ENCODE peak calls at places on chromosomes 4 and X, in six cellular contexts. F is GM20000; Y is uterus; B is mesothelial cell of epicardium; H is CD4-positive, alpha-beta T cell; G is Panc1. N is an unnamed sample.

GRCh38 chr4:140691369-140691768 is 64.8 kb downstream of the TBC1D9 start:
- DNase-seq in G (no peak), H (no peak), F (no peak), Y (no peak), B (no peak), N (no peak)

GRCh38 chr4:173461170-173461569 is 62.3 kb upstream of the SCRG1 start:
- DNase-seq in F (no peak), G (no peak), B (no peak), Y (no peak), H (no peak), N (no peak)

GRCh38 chr4:6048537-6048936 is 30.3 kb upstream of the C4orf50 start:
- DNase-seq in G (no peak), H (no peak), F (no peak), B (no peak), Y (no peak), N (no peak)

GRCh38 chrX:46551494-46552128 is 6.4 kb upstream of the ZNF674 start:
- DNase-seq in Y (no peak), B (no peak), G (no peak), H (no peak), F (no peak), N (no peak)

GRCh38 chrX:8668797-8669196 is 63.1 kb downstream of the ANOS1 start:
- DNase-seq in Y (no peak), B (no peak), F (no peak), G (no peak), H (no peak), N (peak; percentile 67)

GRCh38 chr4:7854697-7855370 is 84.8 kb downstream of the AFAP1 start:
- DNase-seq in B (no peak), F (no peak), Y (no peak), H (peak; percentile 48), G (no peak), N (no peak)

GRCh38 chr4:6230502-6230785 is 30.1 kb upstream of the JAKMIP1 start:
- DNase-seq in H (no peak), Y (no peak), B (peak; percentile 28), G (no peak), F (no peak), N (no peak)

GRCh38 chrX:133190877-133191738 is 27.0 kb downstream of the TFDP3 start:
- DNase-seq in B (no peak), Y (no peak), H (no peak), G (no peak), F (no peak), N (no peak)

GRCh38 chr4:156378053-156378665 is 424.5 kb upstream of the CTSO start:
- DNase-seq in H (no peak), G (no peak), F (peak; percentile 34), Y (no peak), B (no peak), N (no peak)
- TF ChIP-seq CTCF in H (no peak), G (peak; percentile 38), F (peak; percentile 33), Y (no peak), B (peak; percentile 34), N (peak; percentile 13)

GRCh38 chrX:135740683-135741149 is 27.3 kb downstream of the CT45A3 start:
- DNase-seq in B (no peak), F (peak; percentile 45), G (no peak), Y (no peak), H (peak; percentile 11), N (no peak)
- TF ChIP-seq CTCF in B (no peak), F (peak; percentile 27), G (peak; percentile 79), Y (no peak), H (peak; percentile 29), N (peak; percentile 6)

GRCh38 chrX:106404512-106404911 is 207.3 kb upstream of the RADX start:
- DNase-seq in H (no peak), B (no peak), F (no peak), Y (no peak), G (no peak), N (no peak)
- TF ChIP-seq CTCF in H (no peak), B (no peak), F (no peak), Y (no peak), G (peak; percentile 20), N (no peak)

GRCh38 chrX:68918202-68918601 is 89.4 kb downstream of the EFNB1 start:
- DNase-seq in H (no peak), B (no peak), Y (no peak), F (no peak), G (no peak), N (no peak)
- TF ChIP-seq CTCF in H (no peak), B (no peak), Y (no peak), F (no peak), G (no peak), N (no peak)

GRCh38 chr4:66045913-66046312 is 375.6 kb upstream of the EPHA5 start:
- DNase-seq in F (no peak), B (no peak), G (no peak), H (no peak), Y (no peak), N (no peak)
- TF ChIP-seq CTCF in F (no peak), B (no peak), G (no peak), H (no peak), Y (no peak), N (no peak)

GRCh38 chrX:154046262-154046771 is 26.6 kb upstream of the IRAK1 start:
- DNase-seq in B (no peak), H (no peak), Y (peak; percentile 43), F (no peak), G (no peak), N (no peak)
- TF ChIP-seq CTCF in B (no peak), H (no peak), Y (peak; percentile 23), F (no peak), G (no peak), N (no peak)

DNA sequence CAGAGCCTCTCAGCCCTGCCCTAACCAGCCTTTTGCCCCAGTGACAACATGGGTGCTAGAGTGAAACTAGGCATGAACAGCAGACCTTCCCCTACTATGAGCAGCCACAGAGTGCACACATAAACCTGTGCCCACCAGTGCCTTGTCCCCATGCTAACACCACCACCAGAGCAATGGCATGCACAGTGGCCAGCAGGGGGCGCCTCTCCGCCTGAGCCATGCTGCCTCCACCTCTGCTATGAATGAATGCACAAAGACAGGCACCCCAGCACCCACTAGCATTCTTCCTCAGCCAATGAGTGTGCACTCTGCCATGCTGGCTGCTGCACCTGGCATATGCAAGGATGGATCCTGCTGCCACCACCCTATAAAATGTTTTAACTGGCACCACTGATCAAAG is 286.9 kb upstream of the FGF16 start:
- DNase-seq in G (no peak), Y (no peak), H (peak; percentile 0), B (no peak), F (no peak), N (peak; percentile 44)
- TF ChIP-seq CTCF in G (peak; percentile 33), Y (no peak), H (no peak), B (peak; percentile 13), F (no peak), N (peak; percentile 20)

DNA sequence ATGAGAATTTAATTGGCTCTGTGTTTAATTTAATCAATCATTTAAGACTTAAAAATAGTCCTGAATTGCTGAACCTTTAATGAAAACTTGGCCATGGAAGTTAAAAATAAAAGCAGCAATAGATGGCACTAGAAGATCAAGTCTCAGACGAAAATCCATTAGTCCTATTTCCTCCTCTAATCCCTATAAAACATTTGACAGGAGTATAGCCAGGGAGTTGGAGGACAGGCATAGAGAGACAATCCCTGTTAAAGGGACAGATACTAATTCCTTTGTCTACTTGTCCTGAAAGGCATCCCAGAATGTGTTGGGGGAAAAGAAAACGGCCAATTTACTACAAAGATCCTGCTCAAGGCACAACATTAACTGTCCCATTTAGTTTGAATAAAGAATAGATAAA is 276.3 kb upstream of the TACR3 start:
- DNase-seq in H (no peak), Y (no peak), B (no peak), G (peak; percentile 33), F (no peak), N (no peak)
- TF ChIP-seq CTCF in H (no peak), Y (no peak), B (no peak), G (peak; percentile 48), F (no peak), N (no peak)

GRCh38 chr4:10172278-10173038 is 55.9 kb upstream of the WDR1 start:
- DNase-seq in G (no peak), B (no peak), H (no peak), Y (no peak), F (no peak), N (no peak)

GRCh38 chr4:10175626-10176025 is 59.0 kb upstream of the WDR1 start:
- DNase-seq in H (no peak), G (no peak), F (no peak), B (no peak), Y (no peak), N (no peak)

GRCh38 chr4:10173754-10174749 is 57.5 kb upstream of the WDR1 start:
- DNase-seq in Y (peak; percentile 26), H (no peak), G (no peak), B (peak; percentile 53), F (no peak), N (no peak)

GRCh38 chr4:10171055-10171454 is 54.5 kb upstream of the WDR1 start:
- DNase-seq in H (no peak), F (no peak), B (no peak), Y (no peak), G (no peak), N (no peak)

GRCh38 chr4:10173039-10173753 is 56.6 kb upstream of the WDR1 start:
- DNase-seq in Y (peak; percentile 21), F (no peak), H (no peak), B (no peak), G (no peak), N (peak; percentile 15)
- TF ChIP-seq CTCF in Y (no peak), F (no peak), H (no peak), B (no peak), G (no peak), N (no peak)

GRCh38 chr4:102170910-102171309 is 174.4 kb downstream of the SLC39A8 start:
- DNase-seq in Y (no peak), G (no peak), H (no peak), B (no peak), F (no peak), N (no peak)
- TF ChIP-seq CTCF in Y (no peak), G (no peak), H (no peak), B (no peak), F (no peak), N (no peak)